ENCODE peak calls at places on chromosome 1, in four cellular contexts. F, Z, S and D are unnamed samples.

GRCh38 chr1:200437556-200438203 is 27.8 kb upstream of the ZNF281 start:
- DNase-seq in F (no peak), Z (no peak), S (no peak), D (no peak)

GRCh38 chr1:114215426-114215825 is 61.8 kb upstream of the SYT6 start:
- DNase-seq in F (no peak), Z (no peak), S (no peak), D (no peak)

GRCh38 chr1:27033059-27033746 is 20.6 kb upstream of the TENT5B start:
- DNase-seq in F (no peak), Z (no peak), S (no peak), D (no peak)

GRCh38 chr1:157894613-157895012 is 53.0 kb upstream of the CD5L start:
- DNase-seq in F (no peak), Z (no peak), S (no peak), D (no peak)

GRCh38 chr1:115954684-115955083 is 21.6 kb upstream of the SLC22A15 start:
- DNase-seq in F (no peak), Z (no peak), S (no peak), D (no peak)

GRCh38 chr1:183070923-183071618 is 47.9 kb downstream of the LAMC1 start:
- DNase-seq in F (peak; percentile 51), Z (no peak), S (no peak), D (no peak)

GRCh38 chr1:183238071-183238470 is 52.0 kb downstream of the LAMC2 start:
- DNase-seq in F (no peak), Z (no peak), S (no peak), D (no peak)

GRCh38 chr1:8017495-8018310 is 8.4 kb downstream of the ERRFI1 start:
- DNase-seq in F (peak; percentile 85), Z (no peak), S (no peak), D (no peak)

GRCh38 chr1:20492751-20493150 is 6.7 kb upstream of the CAMK2N1 start:
- DNase-seq in F (no peak), Z (no peak), S (no peak), D (no peak)

GRCh38 chr1:20493839-20494608 is 8.0 kb upstream of the CAMK2N1 start:
- DNase-seq in F (peak; percentile 79), Z (peak; percentile 84), S (peak; percentile 89), D (peak; percentile 90)

GRCh38 chr1:20491178-20491577 is 5.2 kb upstream of the CAMK2N1 start:
- DNase-seq in F (no peak), Z (no peak), S (no peak), D (no peak)

GRCh38 chr1:20494609-20495311 is 8.8 kb upstream of the CAMK2N1 start:
- DNase-seq in F (no peak), Z (peak; percentile 90), S (no peak), D (no peak)

DNA sequence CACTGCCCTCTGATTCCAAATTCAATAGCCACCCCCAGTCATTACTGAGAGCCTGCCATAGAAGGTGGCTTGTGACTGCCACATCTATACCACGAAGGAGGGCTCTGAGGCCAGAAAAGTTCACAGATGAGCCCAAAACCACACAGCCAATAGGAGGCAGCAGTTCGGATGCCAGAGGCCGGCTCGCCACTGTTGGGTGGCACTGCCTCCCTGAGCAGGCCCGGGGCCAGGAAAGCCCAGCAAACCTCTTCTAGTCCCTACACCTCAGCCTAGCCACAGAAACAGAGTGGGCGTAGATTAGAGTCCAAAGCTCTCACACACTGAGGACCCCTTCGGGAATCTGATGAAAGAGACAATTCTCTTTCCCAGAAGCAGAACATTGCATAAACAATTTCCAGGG is 5.9 kb upstream of the CAMK2N1 start:
- DNase-seq in F (no peak), Z (no peak), S (no peak), D (no peak)
- H3K4me3 ChIP-seq in F (no peak overlapping the region), Z (no peak overlapping the region), S (no peak overlapping the region), D (no peak overlapping the region)

GRCh38 chr1:88683848-88684481 is at the start of gene PKN2:
- DNase-seq in F (peak; percentile 96), Z (peak; percentile 97), S (peak; percentile 94), D (peak; percentile 88)
- TF ChIP-seq CTCF in F (peak; percentile 61), Z (no peak), S (peak; percentile 50), D (peak; percentile 24)

DNA sequence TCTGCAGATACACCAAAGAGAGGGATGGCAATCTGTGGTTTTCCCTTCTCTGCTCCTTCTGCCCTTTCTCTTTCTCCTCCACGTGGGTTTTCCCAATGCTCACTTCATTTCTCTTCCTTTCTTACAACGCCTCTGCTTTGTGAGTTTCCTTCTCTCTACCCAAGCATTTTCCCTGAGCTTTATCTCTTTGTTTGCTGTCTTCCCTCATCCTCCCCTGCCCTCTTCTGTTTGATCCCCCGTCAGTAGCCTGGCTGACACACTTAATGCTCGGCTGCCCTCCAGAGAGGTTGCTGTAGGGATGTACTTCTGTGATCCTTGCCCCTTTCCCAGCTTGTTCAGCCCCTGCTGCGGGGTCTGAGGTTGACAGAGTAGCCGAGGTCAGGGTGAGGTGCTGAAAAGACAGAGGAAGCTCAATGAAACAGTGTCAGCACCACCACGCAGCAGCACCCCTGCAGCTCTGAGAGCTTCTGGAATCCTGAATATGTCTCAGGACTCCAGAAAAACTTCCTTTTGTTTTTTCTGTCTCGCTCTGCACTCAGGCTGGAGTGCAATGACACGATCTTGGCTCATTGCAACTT is 6.1 kb downstream of the EDARADD start:
- DNase-seq in F (peak; percentile 76), Z (no peak), S (no peak), D (no peak)
- TF ChIP-seq TCF7L2 in F (no peak), Z (no peak), S (no peak), D (no peak)

GRCh38 chr1:23885222-23885621 is 17.1 kb upstream of the FUCA1 start:
- DNase-seq in F (no peak), Z (no peak), S (no peak), D (no peak)

GRCh38 chr1:23889074-23889473 is 21.0 kb upstream of the FUCA1 start:
- DNase-seq in F (no peak), Z (no peak), S (no peak), D (no peak)
- H3K4me3 ChIP-seq in F (no peak overlapping the region), Z (no peak overlapping the region), S (no peak overlapping the region), D (no peak overlapping the region)

GRCh38 chr1:111025109-111025508 is 61.4 kb upstream of the LRIF1 start:
- DNase-seq in F (no peak), Z (no peak), S (no peak), D (no peak)

GRCh38 chr1:111032295-111032897 is 68.7 kb upstream of the LRIF1 start:
- DNase-seq in F (peak; percentile 51), Z (peak; percentile 18), S (peak; percentile 60), D (no peak)

DNA sequence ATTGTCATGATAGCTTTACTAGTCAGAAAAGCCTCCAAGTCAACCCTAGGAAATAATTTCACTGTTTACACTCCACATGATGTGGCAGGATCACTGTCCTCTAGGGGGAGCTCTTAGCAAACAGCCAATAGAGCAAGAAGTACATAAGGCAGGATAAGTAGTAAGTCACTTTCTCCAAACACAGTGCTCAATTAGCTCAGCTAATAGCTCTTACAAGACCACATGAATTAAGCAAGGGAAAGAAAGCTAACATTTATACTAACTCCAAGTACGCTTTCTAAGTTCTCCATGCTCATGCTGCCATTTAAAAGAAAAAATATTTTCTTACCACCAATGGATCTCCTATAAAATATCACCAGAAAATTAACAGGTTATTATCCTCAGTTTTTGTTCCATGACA is 66.9 kb upstream of the LRIF1 start:
- DNase-seq in F (peak; percentile 65), Z (peak; percentile 49), S (peak; percentile 54), D (peak; percentile 35)
- TF ChIP-seq CTCF in F (peak; percentile 79), Z (peak; percentile 91), S (peak; percentile 86), D (peak; percentile 80)

GRCh38 chr1:107480548-107480947 is 339.7 kb downstream of the NTNG1 start:
- DNase-seq in F (no peak), Z (no peak), S (no peak), D (no peak)
- TF ChIP-seq TCF7L2 in F (no peak), Z (no peak), S (no peak), D (no peak)

GRCh38 chr1:89065077-89065868 is at the start of gene GBP1:
- DNase-seq in F (peak; percentile 22), Z (no peak), S (no peak), D (no peak)
- H3K4me3 ChIP-seq in F (peak within 1 kb of the TSS; percentile 54), Z (no peak within 1 kb of the TSS), S (no peak within 1 kb of the TSS), D (peak within 1 kb of the TSS; percentile 30)

GRCh38 chr1:201876148-201876547 is 12.6 kb upstream of the SHISA4 start:
- DNase-seq in F (no peak), Z (no peak), S (peak; percentile 48), D (no peak)

GRCh38 chr1:201880928-201881571 is 7.6 kb upstream of the SHISA4 start:
- DNase-seq in F (no peak), Z (no peak), S (no peak), D (no peak)

GRCh38 chr1:201881617-201882016 is 7.1 kb upstream of the SHISA4 start:
- DNase-seq in F (no peak), Z (no peak), S (no peak), D (no peak)

GRCh38 chr1:201874672-201875071 is 14.0 kb upstream of the SHISA4 start:
- DNase-seq in F (no peak), Z (no peak), S (no peak), D (no peak)

GRCh38 chr1:201877877-201878339 is 10.8 kb upstream of the SHISA4 start:
- DNase-seq in F (peak; percentile 40), Z (peak; percentile 46), S (peak; percentile 55), D (no peak)
- TF ChIP-seq CTCF in F (peak; percentile 63), Z (peak; percentile 69), S (peak; percentile 76), D (peak; percentile 84)